ENCODE peak calls at places on chromosomes 3 and 15, in nine cellular contexts. N, B, Q, U, I, Z, P, M and X are unnamed samples.

GRCh38 chr3:80677796-80678195 is 910.0 kb upstream of the ROBO1 start:
- DNase-seq in N (no peak), Z (no peak), Q (no peak), I (no peak), P (peak; percentile 27), U (no peak), M (no peak), B (no peak), X (no peak)

GRCh38 chr3:140470962-140471361 is 206.9 kb upstream of the TRIM42 start:
- DNase-seq in U (no peak), N (no peak), M (no peak), Z (no peak), I (no peak), P (no peak), Q (no peak), B (no peak), X (no peak)

GRCh38 chr3:107412376-107412775 is 35.1 kb downstream of the CCDC54 start:
- DNase-seq in M (peak; percentile 70), Z (no peak), P (no peak), U (no peak), N (no peak), I (no peak), Q (no peak), B (no peak), X (no peak)

GRCh38 chr15:39281094-39281493 is 299.8 kb upstream of the THBS1 start:
- DNase-seq in U (no peak), M (no peak), N (no peak), P (no peak), I (no peak), Q (no peak), Z (no peak), B (no peak), X (no peak)

GRCh38 chr3:83482402-83482801 is 1476.4 kb upstream of the CADM2 start:
- DNase-seq in P (no peak), I (no peak), Q (no peak), N (no peak), M (no peak), Z (no peak), B (no peak), U (no peak), X (no peak)

GRCh38 chr3:112813016-112813415 is 33.6 kb downstream of the CD200R1L start:
- DNase-seq in B (no peak), N (no peak), Z (no peak), P (no peak), U (no peak), I (no peak), M (no peak), Q (no peak), X (no peak)

GRCh38 chr3:82586414-82586813 is 825.0 kb upstream of the GBE1 start:
- DNase-seq in M (no peak), Z (no peak), N (no peak), I (no peak), Q (no peak), B (no peak), U (no peak), P (no peak), X (no peak)

GRCh38 chr3:106466881-106467280 is 598.1 kb upstream of the CBLB start:
- DNase-seq in B (no peak), P (no peak), I (no peak), Z (no peak), M (no peak), U (no peak), N (no peak), Q (no peak), X (no peak)

GRCh38 chr15:99167201-99167600 is 62.3 kb downstream of the SYNM start:
- DNase-seq in Q (no peak), I (no peak), B (no peak), N (no peak), M (no peak), P (no peak), Z (no peak), U (no peak), X (no peak)

GRCh38 chr3:194269610-194270145 is 81.5 kb downstream of the CPN2 start:
- DNase-seq in B (no peak), Z (no peak), U (peak; percentile 83), P (no peak), I (peak; percentile 58), M (no peak), N (peak; percentile 92), Q (no peak), X (no peak)